ENCODE peak calls at places on chromosomes 7 and 10, in seven cellular contexts. S, R, A, I, K, T and Z are unnamed samples. For H3K36me3, the result is how much of the 10 kb centered on the place peaks cover.

GRCh38 chr7:43249808-43250145 is 137.3 kb downstream of the HECW1 start:
- DNase-seq in K (peak), A (no peak), R (no peak), S (peak), I (no peak), T (no peak), Z (no peak)

GRCh38 chr10:122795924-122796323 is 49.7 kb downstream of the CUZD1 start:
- DNase-seq in S (no peak), I (no peak), T (no peak), A (no peak), K (no peak), R (no peak), Z (no peak)

GRCh38 chr10:6840766-6841165 is 260.7 kb upstream of the PRKCQ start:
- DNase-seq in I (no peak), A (no peak), S (no peak), K (no peak), R (no peak), T (no peak), Z (no peak)

GRCh38 chr10:46540412-46541016 is 15.9 kb downstream of the GPRIN2 start:
- DNase-seq in R (peak), K (no peak), S (no peak), I (peak), A (no peak), T (no peak), Z (no peak)

GRCh38 chr7:105985821-105986220 is 22.8 kb downstream of the CDHR3 start:
- DNase-seq in R (no peak), I (no peak), K (no peak), T (no peak), A (no peak), S (no peak), Z (no peak)

GRCh38 chr10:110042891-110043290 is 35.1 kb downstream of the ADD3 start:
- DNase-seq in S (no peak), K (no peak), A (no peak), T (no peak), I (no peak), R (no peak), Z (no peak)

GRCh38 chr10:95485030-95485429 is 76.1 kb downstream of the SORBS1 start:
- DNase-seq in T (no peak), R (no peak), S (no peak), I (no peak), A (no peak), K (no peak), Z (no peak)

GRCh38 chr10:69496352-69497234 is 45.3 kb downstream of the TSPAN15 start:
- DNase-seq in T (no peak), K (no peak), S (no peak), A (no peak), R (peak), I (no peak), Z (no peak)

GRCh38 chr10:974785-975074 is 13.5 kb upstream of the GTPBP4 start:
- DNase-seq in A (no peak), R (no peak), I (no peak), S (no peak), T (no peak), K (no peak), Z (no peak)

GRCh38 chr10:43083764-43084163 is 6.9 kb downstream of the RET start:
- DNase-seq in R (no peak), S (no peak), K (no peak), I (no peak), A (peak), T (peak), Z (no peak)

GRCh38 chr10:76420725-76421124 is 989.3 kb downstream of the LRMDA start:
- DNase-seq in K (no peak), R (no peak), I (no peak), S (no peak), A (no peak), T (no peak), Z (no peak)

GRCh38 chr7:22364910-22365309 is 8.0 kb upstream of the RAPGEF5 start:
- DNase-seq in A (peak), T (no peak), I (no peak), S (no peak), R (no peak), K (no peak), Z (no peak)

GRCh38 chr10:22986771-22987542 is 59.1 kb downstream of the ARMC3 start:
- DNase-seq in I (no peak), T (peak), A (peak), R (no peak), S (peak), K (no peak), Z (no peak)

DNA sequence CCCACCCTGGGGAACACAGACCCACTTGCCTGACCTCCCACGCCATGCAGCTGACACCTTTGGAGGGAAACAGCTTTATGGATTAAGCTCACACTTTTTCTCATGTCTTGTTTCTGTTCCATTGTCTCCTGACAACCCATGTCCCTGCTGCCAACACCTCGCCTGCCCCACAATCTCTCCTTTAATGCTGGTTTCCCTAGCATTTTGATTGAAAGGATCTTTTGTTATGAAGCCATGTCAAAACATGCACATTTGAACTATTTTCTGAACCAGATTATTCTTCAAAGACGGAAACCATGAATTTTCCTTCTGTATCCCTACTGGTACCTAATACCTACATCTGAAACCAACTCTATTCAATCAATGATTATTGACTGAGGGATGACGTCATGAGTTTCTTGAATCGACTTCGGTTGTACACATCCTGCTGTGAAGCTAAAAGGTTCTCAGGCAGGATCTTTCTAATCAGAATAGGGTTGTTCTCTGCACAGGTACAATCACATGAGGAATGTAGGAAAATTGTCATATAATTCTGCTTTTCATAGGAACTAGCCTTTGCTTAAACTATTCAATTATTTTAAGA is 106.2 kb upstream of the NEBL start:
- DNase-seq in I (no peak), S (no peak), R (no peak), K (no peak), A (no peak), T (no peak), Z (no peak)
- H3K27ac ChIP-seq in I (no peak), S (no peak), R (no peak), K (no peak), A (no peak), T (no peak), Z (no peak)

GRCh38 chr10:89707372-89707771 is 6.0 kb downstream of the KIF20B start:
- DNase-seq in T (no peak), K (no peak), R (no peak), I (no peak), A (no peak), S (no peak), Z (no peak)
- H3K36me3 ChIP-seq in T (under half), K (under half), R (under half), I (under half), A (under half), S (under half), Z (under half)

GRCh38 chr10:13882112-13882711 is 295.4 kb downstream of the PRPF18 start:
- DNase-seq in K (peak), R (no peak), T (no peak), S (no peak), I (no peak), A (no peak), Z (no peak)
- H3K27ac ChIP-seq in K (peak), R (peak), T (no peak), S (no peak), I (peak), A (no peak), Z (no peak)

DNA sequence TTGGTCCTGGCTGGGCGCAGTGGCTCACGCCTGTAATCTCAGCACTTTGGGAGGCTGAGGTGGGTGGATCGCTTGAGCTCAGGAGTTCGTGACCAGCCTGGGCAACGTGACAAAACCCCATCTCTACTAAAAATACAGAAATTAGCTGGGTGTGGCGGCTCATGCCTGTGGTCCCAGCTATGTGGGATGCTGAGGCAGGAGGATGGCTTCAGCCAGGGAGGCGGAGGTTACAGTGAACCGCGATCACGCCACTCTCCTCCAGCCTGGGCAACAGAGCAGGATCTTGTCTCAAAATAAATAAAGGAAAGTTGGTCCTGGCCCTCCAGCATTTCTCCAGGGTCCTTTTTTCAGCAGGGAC is 1.4 kb downstream of the NUDT1 start:
- DNase-seq in T (no peak), A (no peak), K (no peak), I (no peak), R (no peak), S (no peak), Z (no peak)
- H3K36me3 ChIP-seq in T (under half), A (under half), K (under half), I (under half), R (under half), S (under half), Z (under half)

DNA sequence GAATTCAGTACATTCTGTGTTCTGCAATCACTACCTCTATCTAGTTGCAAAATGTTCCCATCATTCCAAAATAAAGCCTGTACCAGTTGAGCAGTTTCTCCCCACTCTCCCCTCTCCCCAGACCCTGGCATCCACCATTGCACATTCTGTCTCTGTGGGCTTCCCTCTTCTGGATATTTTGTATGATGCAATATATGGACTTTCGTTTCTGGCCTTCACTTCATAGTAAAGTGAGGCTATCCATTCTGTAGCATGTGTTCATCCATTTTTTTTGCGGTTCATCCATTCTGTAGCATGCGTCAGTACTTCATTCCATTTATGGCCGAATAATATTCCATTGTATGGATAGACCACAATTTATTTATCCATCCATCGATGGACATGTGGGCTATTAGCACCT is 9.5 kb upstream of the CYP3A4 start:
- DNase-seq in K (no peak), A (no peak), T (no peak), S (no peak), R (no peak), I (no peak), Z (no peak)
- H3K27ac ChIP-seq in K (no peak), A (no peak), T (no peak), S (peak), R (no peak), I (no peak), Z (no peak)

DNA sequence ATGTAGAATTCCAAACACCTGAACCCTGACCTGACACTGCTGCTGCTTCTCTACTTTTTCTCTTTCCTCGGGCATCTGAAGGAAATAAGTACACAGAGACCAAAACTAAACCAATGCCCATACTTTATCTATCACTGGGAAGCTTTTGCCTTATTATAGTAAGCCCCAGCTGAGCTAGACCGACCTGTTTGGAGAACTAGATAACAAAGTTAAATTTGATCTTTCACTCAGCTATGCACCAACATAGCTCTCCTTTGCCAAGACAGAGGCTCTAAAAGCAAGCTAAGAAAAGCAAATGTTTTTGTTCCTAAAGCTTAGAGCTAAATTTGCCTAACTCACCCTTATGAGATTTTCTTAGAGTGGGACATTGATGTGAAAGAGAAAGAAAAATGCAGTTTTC is 39.1 kb downstream of the NHLRC2 start:
- DNase-seq in T (no peak), K (no peak), R (no peak), S (no peak), A (no peak), I (no peak), Z (no peak)
- H3K36me3 ChIP-seq in T (under half), K (under half), R (under half), S (under half), A (under half), I (under half), Z (under half)

DNA sequence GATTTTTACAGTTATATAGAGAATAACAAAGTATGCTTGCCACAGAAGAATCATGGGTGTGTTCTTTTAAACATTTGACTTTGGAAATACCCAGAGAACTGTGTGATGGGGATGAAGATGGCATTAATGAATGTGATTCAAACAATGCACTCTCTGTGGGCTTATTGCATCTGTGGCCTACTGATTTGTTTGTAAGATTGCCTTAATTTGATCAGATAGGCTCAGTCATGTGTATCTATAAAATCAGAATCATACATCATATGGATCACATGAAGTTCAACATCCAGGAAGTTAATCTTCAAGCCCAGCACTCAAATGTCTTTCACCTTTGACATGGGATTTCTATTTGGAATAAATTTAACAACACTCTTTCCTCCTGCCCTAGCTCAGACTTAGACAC is 410.9 kb downstream of the SUGCT start:
- DNase-seq in I (no peak), K (no peak), R (no peak), A (no peak), T (no peak), S (no peak), Z (no peak)
- H3K27ac ChIP-seq in I (no peak), K (no peak), R (no peak), A (peak), T (no peak), S (peak), Z (no peak)

DNA sequence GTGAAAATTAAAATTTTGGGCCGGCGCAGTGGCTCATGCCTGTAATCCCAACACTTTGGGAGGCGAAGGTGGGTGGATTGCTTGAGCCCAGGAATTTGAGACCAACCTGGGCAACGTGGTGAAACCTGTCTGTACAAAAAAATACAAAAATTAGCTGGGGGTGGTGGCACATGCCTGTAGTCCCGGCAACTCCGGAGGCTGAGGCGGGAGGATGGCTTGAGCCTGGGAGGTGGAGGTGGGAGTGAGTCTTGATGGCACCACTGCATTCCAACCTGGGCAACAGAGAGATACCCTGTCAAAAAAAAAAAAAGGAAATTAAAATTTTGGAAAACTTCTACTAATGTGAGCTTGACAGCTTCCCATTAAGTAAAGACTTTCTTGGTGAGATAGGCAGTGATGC is 3.1 kb downstream of the SRRT start:
- DNase-seq in R (peak), I (no peak), A (no peak), T (no peak), K (no peak), S (no peak), Z (no peak)
- H3K36me3 ChIP-seq in R (half or more), I (under half), A (under half), T (under half), K (under half), S (under half), Z (under half)

GRCh38 chr10:103451091-103451801 is 924 bp downstream of the CALHM2 start:
- DNase-seq in K (no peak), R (peak), I (peak), A (peak), T (peak), S (no peak), Z (peak)
- H3K27ac ChIP-seq in K (no peak), R (peak), I (peak), A (peak), T (peak), S (peak), Z (peak)